ENCODE peak calls at places on chromosome 20, in six cellular contexts. R is fibroblast of the aortic adventitia, K is neural progenitor cell, U is breast epithelium, B is hepatocyte, H is body of pancreas. G is an unnamed sample.
A peak's percentile ranks its signal among the peaks of the same experiment; 100 is the strongest.

GRCh38 chr20:51275181-51275580 is 252.3 kb upstream of the KCNG1 start:
- DNase-seq in R (peak; percentile 4), K (no peak), U (no peak), B (no peak), H (no peak), G (no peak)

GRCh38 chr20:15857131-15857784 is 716.0 kb downstream of the KIF16B start:
- DNase-seq in R (no peak), K (no peak), U (no peak), B (no peak), H (no peak), G (no peak)

GRCh38 chr20:22807045-22807444 is 222.7 kb upstream of the FOXA2 start:
- DNase-seq in R (no peak), K (no peak), U (no peak), B (no peak), H (no peak), G (no peak)

GRCh38 chr20:50029697-50030428 is 47.1 kb downstream of the SNAI1 start:
- DNase-seq in R (peak; percentile 96), K (no peak), U (no peak), B (peak; percentile 52), H (peak; percentile 47), G (peak; percentile 64)

GRCh38 chr20:17226410-17227198 is at the start of gene PCSK2:
- DNase-seq in R (peak; percentile 15), K (peak; percentile 97), U (no peak), B (peak; percentile 93), H (peak; percentile 49), G (no peak)

GRCh38 chr20:48745330-48745729 is 82.5 kb downstream of the PREX1 start:
- DNase-seq in R (no peak), K (no peak), U (no peak), B (no peak), H (no peak), G (no peak)

GRCh38 chr20:49037962-49038387 is 8.1 kb upstream of the CSE1L start:
- DNase-seq in R (peak; percentile 17), K (no peak), U (no peak), B (no peak), H (no peak), G (no peak)

GRCh38 chr20:56428388-56428787 is 16.3 kb downstream of the CASS4 start:
- DNase-seq in R (no peak), K (no peak), U (no peak), B (no peak), H (no peak), G (no peak)

GRCh38 chr20:51712501-51713212 is 55.5 kb downstream of the ATP9A start:
- DNase-seq in R (peak; percentile 15), K (peak; percentile 67), U (no peak), B (peak; percentile 23), H (peak; percentile 29), G (no peak)

GRCh38 chr20:53194310-53194709 is 222.2 kb downstream of the TSHZ2 start:
- DNase-seq in R (no peak), K (no peak), U (no peak), B (no peak), H (no peak), G (no peak)

GRCh38 chr20:21682576-21682975 is 22.9 kb upstream of the PAX1 start:
- DNase-seq in R (no peak), K (no peak), U (no peak), B (no peak), H (no peak), G (no peak)

GRCh38 chr20:50054626-50055511 is 58.1 kb downstream of the UBE2V1 start:
- DNase-seq in R (peak; percentile 60), K (peak; percentile 40), U (no peak), B (peak; percentile 82), H (peak; percentile 28), G (no peak)

GRCh38 chr20:38888059-38888831 is 38.0 kb upstream of the FAM83D start:
- DNase-seq in R (no peak), K (no peak), U (no peak), B (peak; percentile 17), H (no peak), G (no peak)

GRCh38 chr20:46739441-46740213 is 30.2 kb downstream of the SLC2A10 start:
- DNase-seq in R (no peak), K (no peak), U (no peak), B (peak; percentile 30), H (no peak), G (no peak)

GRCh38 chr20:47187450-47188195 is 168.9 kb downstream of the ZMYND8 start:
- DNase-seq in R (no peak), K (no peak), U (no peak), B (no peak), H (no peak), G (no peak)

GRCh38 chr20:37223053-37223452 is 38.6 kb downstream of the GHRH start:
- DNase-seq in R (peak; percentile 89), K (no peak), U (no peak), B (peak; percentile 62), H (no peak), G (no peak)

GRCh38 chr20:59291740-59292139 is 8.7 kb upstream of the EDN3 start:
- DNase-seq in R (no peak), K (no peak), U (no peak), B (peak; percentile 44), H (no peak), G (no peak)

GRCh38 chr20:43322851-43323250 is 133.1 kb upstream of the PTPRT start:
- DNase-seq in R (peak; percentile 17), K (no peak), U (no peak), B (no peak), H (peak; percentile 16), G (no peak)

GRCh38 chr20:15289337-15289736 is 951.9 kb upstream of the FLRT3 start:
- DNase-seq in R (no peak), K (no peak), U (no peak), B (no peak), H (no peak), G (no peak)

GRCh38 chr20:61176874-61177273 is 75.2 kb upstream of the CDH4 start:
- DNase-seq in R (no peak), K (no peak), U (no peak), B (no peak), H (no peak), G (no peak)

GRCh38 chr20:31449511-31450128 is 9.2 kb downstream of the DEFB123 start:
- DNase-seq in R (no peak), K (no peak), U (no peak), B (no peak), H (no peak), G (no peak)

GRCh38 chr20:33667245-33668086 is 723 bp downstream of the ACTL10 start:
- DNase-seq in R (peak; percentile 74), K (no peak), U (peak; percentile 69), B (no peak), H (peak; percentile 87), G (no peak)
- TF ChIP-seq CTCF in R (no peak), K (no peak), U (no peak), B (no peak), H (no peak), G (no peak)

GRCh38 chr20:63503524-63503923 is 4.6 kb upstream of the EEF1A2 start:
- DNase-seq in R (no peak), K (no peak), U (no peak), B (no peak), H (no peak), G (no peak)

GRCh38 chr20:63502671-63503172 is 3.8 kb upstream of the EEF1A2 start:
- DNase-seq in R (no peak), K (no peak), U (no peak), B (no peak), H (peak; percentile 16), G (no peak)

GRCh38 chr20:63500151-63500901 is 1.4 kb upstream of the EEF1A2 start:
- DNase-seq in R (no peak), K (no peak), U (no peak), B (no peak), H (no peak), G (no peak)

GRCh38 chr20:63500902-63501817 is 2.3 kb upstream of the EEF1A2 start:
- DNase-seq in R (no peak), K (no peak), U (no peak), B (no peak), H (no peak), G (no peak)

GRCh38 chr20:63501818-63502670 is 3.2 kb upstream of the EEF1A2 start:
- DNase-seq in R (no peak), K (peak; percentile 48), U (no peak), B (no peak), H (peak; percentile 62), G (no peak)
- TF ChIP-seq CTCF in R (no peak), K (no peak), U (no peak), B (no peak), H (no peak), G (no peak)

GRCh38 chr20:58246346-58246745 is 17.9 kb upstream of the ANKRD60 start:
- DNase-seq in R (peak; percentile 31), K (peak; percentile 42), U (no peak), B (no peak), H (no peak), G (no peak)
- TF ChIP-seq CTCF in R (peak; percentile 28), K (peak; percentile 47), U (no peak), B (peak; percentile 39), H (no peak), G (no peak)

DNA sequence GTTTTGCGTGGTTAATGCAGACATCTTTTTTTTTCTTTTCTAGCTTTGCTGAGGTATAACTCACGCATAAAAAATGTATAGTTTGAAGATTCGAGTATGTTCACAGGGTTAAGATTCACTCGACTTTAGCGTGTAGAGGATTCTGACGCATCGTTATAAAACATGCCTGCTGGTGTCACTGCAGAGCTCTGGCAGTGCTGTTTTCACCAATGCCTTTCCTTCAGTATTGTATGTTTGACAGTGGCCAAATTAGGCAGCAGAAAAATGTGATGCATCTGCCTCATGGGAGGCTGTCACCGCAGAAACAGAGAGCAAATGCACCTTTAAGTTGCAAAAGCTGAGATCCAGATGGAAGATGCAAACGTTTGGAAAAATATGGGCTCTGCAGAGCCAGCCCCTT is 18.0 kb upstream of the SIRPB2 start:
- DNase-seq in R (peak; percentile 52), K (peak; percentile 42), U (no peak), B (peak; percentile 33), H (no peak), G (no peak)
- TF ChIP-seq CTCF in R (peak; percentile 61), K (peak; percentile 44), U (no peak), B (peak; percentile 34), H (no peak), G (no peak)

GRCh38 chr20:24994470-24995368 is 2.2 kb upstream of the APMAP start:
- DNase-seq in R (peak; percentile 85), K (peak; percentile 84), U (peak; percentile 78), B (peak; percentile 84), H (peak; percentile 83), G (peak; percentile 87)
- TF ChIP-seq CTCF in R (peak; percentile 94), K (peak; percentile 93), U (peak; percentile 74), B (peak; percentile 93), H (peak; percentile 95), G (peak; percentile 75)

G was measured in omental fat pad.